ENCODE peak calls at places on chromosomes 6 and 20, in seven cellular contexts. Q, R, C, D, A, I and W are unnamed samples. For H3K4me1, the result is how much of the 10 kb centered on the place peaks cover.

GRCh38 chr6:21754891-21755290 is 161.3 kb downstream of the SOX4 start:
- DNase-seq in Q (no peak), R (no peak), C (no peak), D (no peak), A (peak), I (peak), W (no peak)

GRCh38 chr6:116572162-116572561 is 858 bp downstream of the RWDD1 start:
- DNase-seq in Q (peak), R (no peak), C (peak), D (peak), A (no peak), I (no peak), W (no peak)

GRCh38 chr20:43937586-43937985 is 22.9 kb downstream of the TOX2 start:
- DNase-seq in Q (no peak), R (no peak), C (no peak), D (no peak), A (no peak), I (no peak), W (no peak)

GRCh38 chr6:6386010-6386409 is 65.5 kb upstream of the F13A1 start:
- DNase-seq in Q (no peak), R (no peak), C (peak), D (no peak), A (no peak), I (no peak), W (no peak)

GRCh38 chr6:152086223-152086873 is 278.9 kb downstream of the ESR1 start:
- DNase-seq in Q (no peak), R (no peak), C (no peak), D (no peak), A (no peak), I (no peak), W (no peak)

GRCh38 chr20:45904583-45905504 is 7.1 kb downstream of the PLTP start:
- DNase-seq in Q (no peak), R (no peak), C (no peak), D (no peak), A (no peak), I (no peak), W (no peak)

GRCh38 chr20:34824026-34824860 is 1.2 kb downstream of the NCOA6 start:
- DNase-seq in Q (peak), R (no peak), C (peak), D (peak), A (peak), I (peak), W (peak)

GRCh38 chr6:1619106-1619665 is 9.5 kb downstream of the FOXC1 start:
- DNase-seq in Q (no peak), R (no peak), C (no peak), D (no peak), A (no peak), I (no peak), W (no peak)

GRCh38 chr20:21808863-21809664 is 103.6 kb downstream of the PAX1 start:
- DNase-seq in Q (peak), R (no peak), C (peak), D (peak), A (no peak), I (peak), W (peak)

GRCh38 chr20:20664795-20665194 is 47.6 kb downstream of the RALGAPA2 start:
- DNase-seq in Q (peak), R (no peak), C (no peak), D (no peak), A (no peak), I (peak), W (no peak)

GRCh38 chr6:109441069-109441816 is 719 bp downstream of the SMPD2 start:
- DNase-seq in Q (peak), R (peak), C (peak), D (peak), A (no peak), I (peak), W (no peak)

GRCh38 chr6:144652292-144652891 is 367.3 kb downstream of the UTRN start:
- DNase-seq in Q (no peak), R (no peak), C (no peak), D (no peak), A (no peak), I (no peak), W (no peak)

GRCh38 chr6:150766201-150766997 is 99.1 kb upstream of the MTHFD1L start:
- DNase-seq in Q (no peak), R (peak), C (no peak), D (no peak), A (no peak), I (no peak), W (no peak)
- TF ChIP-seq EP300 in Q (no peak), R (no peak), C (no peak), D (no peak), A (no peak), I (no peak), W (no peak)

GRCh38 chr6:89688328-89688727 is 49.8 kb upstream of the LYRM2 start:
- DNase-seq in Q (no peak), R (no peak), C (no peak), D (no peak), A (peak), I (no peak), W (no peak)
- H3K27ac ChIP-seq in Q (no peak), R (no peak), C (no peak), D (no peak), A (no peak), I (no peak), W (no peak)

DNA sequence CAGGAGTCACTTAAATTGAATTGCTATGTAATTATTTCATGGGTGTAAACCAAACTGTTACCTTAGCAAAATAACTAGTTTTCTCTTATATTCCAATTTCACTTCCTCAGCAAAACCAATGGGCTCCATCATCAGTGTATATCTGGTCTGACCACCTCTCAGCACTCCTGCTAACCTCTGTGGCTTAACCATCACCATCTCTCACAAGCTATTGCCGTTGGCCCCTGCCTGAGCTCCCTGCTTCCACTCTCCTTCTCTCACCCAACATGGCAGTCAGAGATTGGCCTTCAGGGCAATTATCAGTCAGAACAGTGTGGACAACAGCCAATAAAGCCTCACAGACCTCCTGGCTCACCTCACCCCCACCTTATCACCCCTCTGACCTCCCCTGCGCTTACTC is 124.0 kb downstream of the CARMIL1 start:
- DNase-seq in Q (no peak), R (no peak), C (no peak), D (no peak), A (no peak), I (no peak), W (no peak)
- H3K4me1 ChIP-seq in Q (under half), R (under half), C (under half), D (under half), A (under half), I (under half), W (under half)

GRCh38 chr6:111973897-111974639 is 79.8 kb upstream of the CCN6 start:
- DNase-seq in Q (no peak), R (no peak), C (no peak), D (no peak), A (no peak), I (no peak), W (no peak)
- TF ChIP-seq EP300 in Q (no peak), R (no peak), C (no peak), D (no peak), A (no peak), I (no peak), W (no peak)

GRCh38 chr6:106662458-106662857 is 33.1 kb downstream of the QRSL1 start:
- DNase-seq in Q (no peak), R (no peak), C (no peak), D (no peak), A (no peak), I (no peak), W (no peak)
- H3K27ac ChIP-seq in Q (no peak), R (no peak), C (no peak), D (no peak), A (no peak), I (no peak), W (no peak)

GRCh38 chr6:88179692-88180091 is 13.5 kb upstream of the CNR1 start:
- DNase-seq in Q (no peak), R (no peak), C (no peak), D (no peak), A (no peak), I (no peak), W (no peak)

GRCh38 chr6:88177961-88178464 is 11.9 kb upstream of the CNR1 start:
- DNase-seq in Q (no peak), R (no peak), C (no peak), D (no peak), A (no peak), I (peak), W (no peak)

GRCh38 chr6:88171312-88171711 is 5.2 kb upstream of the CNR1 start:
- DNase-seq in Q (no peak), R (no peak), C (no peak), D (no peak), A (no peak), I (no peak), W (no peak)

DNA sequence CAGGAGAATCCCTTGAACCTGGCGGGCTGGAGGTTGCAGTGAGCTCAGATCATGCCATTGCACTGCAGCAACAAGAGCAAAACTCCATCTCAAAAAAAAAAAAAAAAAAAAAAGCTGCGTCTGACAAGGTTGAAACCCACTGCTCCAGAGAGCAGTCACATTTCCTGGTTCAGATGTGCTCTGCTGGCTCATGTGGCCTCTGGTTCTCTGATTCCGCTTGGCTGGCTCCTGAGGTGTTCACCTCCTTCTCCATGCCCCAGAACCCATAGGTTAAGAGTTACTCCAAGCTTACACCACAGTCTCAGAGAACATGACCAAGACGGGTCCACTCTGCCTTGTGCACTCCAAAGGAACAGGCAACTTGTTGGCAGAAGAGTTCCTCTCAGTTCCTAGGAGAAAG is 8.8 kb upstream of the CNR1 start:
- DNase-seq in Q (no peak), R (no peak), C (no peak), D (no peak), A (no peak), I (no peak), W (no peak)
- H3K4me1 ChIP-seq in Q (under half), R (under half), C (under half), D (under half), A (under half), I (under half), W (under half)

GRCh38 chr6:27902335-27903314 is 9.6 kb downstream of the OR2B2 start:
- DNase-seq in Q (peak), R (peak), C (peak), D (peak), A (peak), I (peak), W (peak)
- TF ChIP-seq EP300 in Q (peak), R (no peak), C (no peak), D (no peak), A (no peak), I (no peak), W (no peak)

DNA sequence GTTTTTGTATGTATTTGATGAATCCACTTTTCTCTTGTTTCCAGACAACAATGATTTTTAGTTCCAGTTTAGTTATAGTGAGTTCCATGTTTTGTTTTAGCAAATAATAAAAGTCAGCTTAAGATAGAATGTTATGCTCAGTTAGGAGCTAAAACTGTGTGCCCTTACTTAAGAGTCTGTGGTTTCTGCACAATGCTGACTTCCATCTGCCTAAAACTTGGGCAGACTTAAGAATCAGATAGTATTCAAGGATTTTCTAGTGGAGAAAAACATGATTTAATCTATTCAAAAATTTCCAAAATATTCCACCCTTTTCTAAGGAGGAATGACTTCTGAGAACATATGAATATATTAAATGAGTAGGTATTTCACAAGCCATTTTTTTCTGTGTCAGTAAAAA is 32.8 kb downstream of the LAMA4 start:
- DNase-seq in Q (no peak), R (no peak), C (no peak), D (no peak), A (no peak), I (no peak), W (no peak)
- H3K27ac ChIP-seq in Q (peak), R (no peak), C (peak), D (peak), A (peak), I (no peak), W (peak)